ENCODE peak calls at places on chromosomes 4 and X, in six cellular contexts. M is neural progenitor cell, V is GM12865, T is ovary, X is HepG2, Y is A549. G is an unnamed sample.

GRCh38 chr4:140049024-140049923 is 104.7 kb downstream of the MAML3 start:
- DNase-seq in Y (peak), V (peak), M (peak), T (peak), X (peak), G (no peak)

GRCh38 chr4:147498031-147498700 is 17.3 kb downstream of the EDNRA start:
- DNase-seq in M (no peak), V (no peak), Y (no peak), X (no peak), T (no peak), G (no peak)

GRCh38 chr4:159447296-159447695 is 344.4 kb downstream of the RAPGEF2 start:
- DNase-seq in X (no peak), M (no peak), V (no peak), T (no peak), Y (no peak), G (no peak)

GRCh38 chr4:70915048-70915815 is 13.1 kb downstream of the MOB1B start:
- DNase-seq in Y (no peak), V (no peak), T (no peak), M (no peak), X (no peak), G (no peak)

GRCh38 chr4:84167579-84167978 is 331.5 kb downstream of the NKX6-1 start:
- DNase-seq in T (no peak), M (peak), Y (no peak), V (no peak), X (peak), G (no peak)

GRCh38 chr4:163048447-163048846 is 118.2 kb downstream of the NAF1 start:
- DNase-seq in Y (peak), M (peak), V (peak), X (peak), T (no peak), G (no peak)

GRCh38 chr4:68748181-68748981 is 67.4 kb upstream of the UGT2B10 start:
- DNase-seq in M (no peak), T (no peak), V (no peak), Y (no peak), X (no peak), G (peak)

GRCh38 chr4:72205831-72206230 is 174.0 kb downstream of the NPFFR2 start:
- DNase-seq in T (no peak), M (no peak), X (no peak), Y (no peak), V (no peak), G (no peak)

GRCh38 chrX:97387004-97387403 is 503.3 kb downstream of the RPA4 start:
- DNase-seq in Y (no peak), T (no peak), M (no peak), X (no peak), V (no peak), G (no peak)

GRCh38 chr4:7335363-7336066 is 99.2 kb downstream of the PSAPL1 start:
- DNase-seq in X (peak), Y (peak), M (peak), V (peak), T (peak), G (no peak)

GRCh38 chr4:8315343-8316250 is 46.0 kb downstream of the HTRA3 start:
- DNase-seq in M (peak), X (peak), Y (peak), T (peak), V (no peak), G (no peak)

GRCh38 chr4:87525636-87526035 is 3.5 kb downstream of the SPARCL1 start:
- DNase-seq in M (peak), Y (no peak), V (no peak), T (no peak), X (no peak), G (no peak)

GRCh38 chr4:88610771-88611170 is 18.5 kb downstream of the HERC3 start:
- DNase-seq in T (peak), M (no peak), Y (no peak), X (no peak), V (no peak), G (no peak)

GRCh38 chr4:133996431-133997121 is 205.0 kb downstream of the PABPC4L start:
- DNase-seq in X (peak), Y (no peak), V (no peak), M (peak), T (no peak), G (no peak)

GRCh38 chr4:164761746-164762275 is 7.9 kb downstream of the SMIM31 start:
- DNase-seq in Y (no peak), X (no peak), T (no peak), V (no peak), M (no peak), G (no peak)

GRCh38 chr4:126318376-126318775 is 1003.6 kb downstream of the FAT4 start:
- DNase-seq in V (no peak), M (no peak), Y (no peak), T (no peak), X (no peak), G (no peak)

GRCh38 chr4:98963538-98964433 is 31.7 kb upstream of the METAP1 start:
- DNase-seq in T (no peak), V (no peak), X (no peak), Y (no peak), M (no peak), G (no peak)

GRCh38 chr4:53128959-53129358 is 236.9 kb downstream of the SCFD2 start:
- DNase-seq in T (peak), X (no peak), Y (no peak), M (no peak), V (no peak), G (no peak)

GRCh38 chr4:59869559-59869958 is 1330.6 kb upstream of the ADGRL3 start:
- DNase-seq in T (no peak), V (no peak), X (no peak), M (no peak), Y (no peak), G (no peak)

GRCh38 chr4:6324999-6325790 is 55.5 kb downstream of the WFS1 start:
- DNase-seq in X (no peak), T (no peak), V (no peak), Y (no peak), M (peak), G (peak)

GRCh38 chr4:70531981-70532380 is 13.6 kb downstream of the AMTN start:
- DNase-seq in M (no peak), V (peak), T (no peak), X (peak), Y (peak), G (no peak)

GRCh38 chr4:102663073-102663472 is 97.7 kb downstream of the MANBA start:
- DNase-seq in M (no peak), Y (no peak), V (no peak), T (no peak), X (no peak), G (no peak)

GRCh38 chr4:28373601-28374000 is 1513.0 kb downstream of the STIM2 start:
- DNase-seq in T (no peak), M (no peak), Y (no peak), X (no peak), V (no peak), G (peak)

GRCh38 chrX:153771686-153772607 is 7.9 kb downstream of the PLXNB3 start:
- DNase-seq in V (peak), X (no peak), M (no peak), Y (no peak), T (no peak), G (no peak)

GRCh38 chr4:56909083-56909981 is 1.6 kb downstream of the REST start:
- DNase-seq in X (peak), Y (peak), M (peak), T (no peak), V (peak), G (no peak)
- TF ChIP-seq CTCF in X (no peak), Y (no peak), M (no peak), T (no peak), V (no peak), G (no peak)

GRCh38 chrX:72297953-72298730 is 7.6 kb downstream of the CITED1 start:
- DNase-seq in V (peak), T (no peak), M (peak), X (peak), Y (peak), G (no peak)

GRCh38 chrX:72301781-72302180 is 3.9 kb downstream of the CITED1 start:
- DNase-seq in X (no peak), M (no peak), T (no peak), V (no peak), Y (no peak), G (no peak)

GRCh38 chrX:72296991-72297390 is 8.7 kb downstream of the CITED1 start:
- DNase-seq in X (no peak), Y (no peak), V (no peak), M (no peak), T (no peak), G (no peak)

GRCh38 chrX:72295745-72296144 is 10.0 kb downstream of the CITED1 start:
- DNase-seq in X (no peak), Y (no peak), V (no peak), T (no peak), M (no peak), G (no peak)

GRCh38 chrX:72299891-72300630 is 5.7 kb downstream of the CITED1 start:
- DNase-seq in Y (no peak), X (no peak), M (no peak), T (no peak), V (no peak), G (no peak)
- TF ChIP-seq CTCF in Y (no peak), X (no peak), M (no peak), T (no peak), V (no peak), G (no peak)

GRCh38 chr4:39044364-39044946 is 12.2 kb upstream of the TMEM156 start:
- DNase-seq in M (peak), T (peak), Y (peak), X (peak), V (peak), G (peak)
- TF ChIP-seq CTCF in M (no peak), T (no peak), Y (no peak), X (peak), V (no peak), G (no peak)

GRCh38 chr4:42404001-42404400 is 6.7 kb downstream of the SHISA3 start:
- DNase-seq in Y (no peak), T (no peak), M (peak), V (no peak), X (no peak), G (no peak)
- TF ChIP-seq CTCF in Y (no peak), T (no peak), M (peak), V (no peak), X (no peak), G (no peak)

DNA sequence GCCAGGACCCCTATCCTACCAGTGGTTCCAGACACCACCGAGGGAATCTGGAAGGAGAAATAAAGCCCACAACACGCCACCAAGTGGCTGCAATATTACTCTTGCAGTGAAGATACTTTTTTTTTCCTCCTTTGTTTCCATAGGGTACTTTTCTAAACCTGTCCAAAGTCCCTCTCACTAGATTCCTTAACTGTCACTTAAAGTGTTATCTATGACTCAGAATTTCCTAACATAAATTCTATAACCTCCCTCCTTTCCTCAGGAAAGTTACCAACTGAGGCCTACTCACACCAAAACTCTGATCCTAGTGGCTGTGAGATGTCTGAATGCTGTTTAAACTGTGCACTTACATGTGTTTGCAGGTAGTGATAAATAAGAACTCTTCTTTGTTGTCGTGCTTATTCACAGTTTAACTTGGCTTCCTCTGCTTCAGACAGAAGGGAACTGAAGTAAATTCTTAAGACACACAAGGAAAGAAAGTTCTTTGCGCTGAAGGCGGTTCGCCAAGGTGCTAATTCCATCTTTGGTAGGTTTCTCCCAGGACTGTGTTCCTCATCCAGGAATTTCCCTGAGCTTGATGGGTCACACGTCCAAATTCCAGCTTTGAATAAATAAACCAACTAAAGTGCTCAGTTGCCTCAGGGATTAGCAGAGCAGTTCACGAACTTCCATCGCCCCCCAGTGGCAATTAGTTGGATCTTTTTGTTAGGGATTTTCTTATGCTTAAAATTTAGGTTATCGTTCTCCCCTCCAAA is 10.7 kb upstream of the HCCS start:
- DNase-seq in X (peak), Y (peak), T (peak), V (no peak), M (peak), G (no peak)
- TF ChIP-seq CTCF in X (peak), Y (peak), T (no peak), V (peak), M (peak), G (peak)

GRCh38 chr4:111602848-111603247 is 542.4 kb upstream of the FAM241A start:
- DNase-seq in T (no peak), Y (peak), M (no peak), X (no peak), V (no peak), G (no peak)
- TF ChIP-seq CTCF in T (no peak), Y (no peak), M (no peak), X (no peak), V (no peak), G (no peak)

GRCh38 chr4:76657443-76657842 is 222.4 kb downstream of the SHROOM3 start:
- DNase-seq in X (no peak), M (no peak), Y (no peak), T (no peak), V (no peak), G (no peak)
- TF ChIP-seq CTCF in X (no peak), M (no peak), Y (no peak), T (no peak), V (no peak), G (no peak)

GRCh38 chr4:22410645-22411247 is 105.1 kb downstream of the ADGRA3 start:
- DNase-seq in Y (no peak), V (no peak), X (peak), T (no peak), M (peak), G (no peak)
- TF ChIP-seq CTCF in Y (peak), V (peak), X (peak), T (no peak), M (peak), G (no peak)